ENCODE peak calls at places on chromosomes 7 and 10, in eight cellular contexts. One of them, this sample, is unnamed.

GRCh38 chr7:70387197-70387596 is 744.7 kb upstream of the GALNT17 start:
- DNase-seq in SK-N-SH: no peak
- DNase-seq in uterus: peak
- DNase-seq in foreskin fibroblast: no peak
- DNase-seq in CD4-positive, alpha-beta T cell: no peak
- DNase-seq in retinal pigment epithelial cell: no peak
- DNase-seq in Panc1: no peak
- DNase-seq in psoas muscle: no peak
- DNase-seq in this sample: no peak

GRCh38 chr7:106285801-106286492 is 1.2 kb upstream of the NAMPT start:
- DNase-seq in foreskin fibroblast: peak
- DNase-seq in SK-N-SH: no peak
- DNase-seq in Panc1: peak
- DNase-seq in uterus: no peak
- DNase-seq in CD4-positive, alpha-beta T cell: no peak
- DNase-seq in psoas muscle: no peak
- DNase-seq in retinal pigment epithelial cell: no peak
- DNase-seq in this sample: no peak

GRCh38 chr7:150962743-150963399 is 15.2 kb downstream of the KCNH2 start:
- DNase-seq in psoas muscle: peak
- DNase-seq in retinal pigment epithelial cell: no peak
- DNase-seq in SK-N-SH: peak
- DNase-seq in uterus: peak
- DNase-seq in foreskin fibroblast: peak
- DNase-seq in Panc1: no peak
- DNase-seq in CD4-positive, alpha-beta T cell: peak
- DNase-seq in this sample: peak

GRCh38 chr10:96417432-96417831 is 58.6 kb upstream of the OPALIN start:
- DNase-seq in retinal pigment epithelial cell: no peak
- DNase-seq in uterus: no peak
- DNase-seq in SK-N-SH: no peak
- DNase-seq in CD4-positive, alpha-beta T cell: no peak
- DNase-seq in psoas muscle: no peak
- DNase-seq in foreskin fibroblast: no peak
- DNase-seq in Panc1: no peak
- DNase-seq in this sample: no peak

GRCh38 chr10:95964786-95965185 is 57.0 kb downstream of the CC2D2B start:
- DNase-seq in uterus: no peak
- DNase-seq in Panc1: no peak
- DNase-seq in foreskin fibroblast: no peak
- DNase-seq in CD4-positive, alpha-beta T cell: no peak
- DNase-seq in psoas muscle: no peak
- DNase-seq in retinal pigment epithelial cell: no peak
- DNase-seq in SK-N-SH: no peak
- DNase-seq in this sample: no peak

GRCh38 chr10:4081691-4082111 is 296.7 kb upstream of the KLF6 start:
- DNase-seq in SK-N-SH: no peak
- DNase-seq in foreskin fibroblast: peak
- DNase-seq in psoas muscle: peak
- DNase-seq in Panc1: no peak
- DNase-seq in retinal pigment epithelial cell: peak
- DNase-seq in CD4-positive, alpha-beta T cell: no peak
- DNase-seq in uterus: peak
- DNase-seq in this sample: no peak

GRCh38 chr10:84066202-84066601 is 73.1 kb upstream of the GHITM start:
- DNase-seq in SK-N-SH: no peak
- DNase-seq in psoas muscle: no peak
- DNase-seq in Panc1: no peak
- DNase-seq in retinal pigment epithelial cell: no peak
- DNase-seq in CD4-positive, alpha-beta T cell: no peak
- DNase-seq in uterus: no peak
- DNase-seq in foreskin fibroblast: no peak
- DNase-seq in this sample: no peak

GRCh38 chr10:13158401-13158800 is 3.0 kb upstream of the MCM10 start:
- DNase-seq in Panc1: no peak
- DNase-seq in CD4-positive, alpha-beta T cell: peak
- DNase-seq in psoas muscle: peak
- DNase-seq in retinal pigment epithelial cell: no peak
- DNase-seq in uterus: no peak
- DNase-seq in foreskin fibroblast: no peak
- DNase-seq in SK-N-SH: no peak
- DNase-seq in this sample: no peak

GRCh38 chr7:82036146-82036886 is 266.5 kb upstream of the HGF start:
- DNase-seq in foreskin fibroblast: peak
- DNase-seq in Panc1: no peak
- DNase-seq in psoas muscle: no peak
- DNase-seq in retinal pigment epithelial cell: no peak
- DNase-seq in CD4-positive, alpha-beta T cell: no peak
- DNase-seq in SK-N-SH: no peak
- DNase-seq in uterus: no peak
- DNase-seq in this sample: no peak

DNA sequence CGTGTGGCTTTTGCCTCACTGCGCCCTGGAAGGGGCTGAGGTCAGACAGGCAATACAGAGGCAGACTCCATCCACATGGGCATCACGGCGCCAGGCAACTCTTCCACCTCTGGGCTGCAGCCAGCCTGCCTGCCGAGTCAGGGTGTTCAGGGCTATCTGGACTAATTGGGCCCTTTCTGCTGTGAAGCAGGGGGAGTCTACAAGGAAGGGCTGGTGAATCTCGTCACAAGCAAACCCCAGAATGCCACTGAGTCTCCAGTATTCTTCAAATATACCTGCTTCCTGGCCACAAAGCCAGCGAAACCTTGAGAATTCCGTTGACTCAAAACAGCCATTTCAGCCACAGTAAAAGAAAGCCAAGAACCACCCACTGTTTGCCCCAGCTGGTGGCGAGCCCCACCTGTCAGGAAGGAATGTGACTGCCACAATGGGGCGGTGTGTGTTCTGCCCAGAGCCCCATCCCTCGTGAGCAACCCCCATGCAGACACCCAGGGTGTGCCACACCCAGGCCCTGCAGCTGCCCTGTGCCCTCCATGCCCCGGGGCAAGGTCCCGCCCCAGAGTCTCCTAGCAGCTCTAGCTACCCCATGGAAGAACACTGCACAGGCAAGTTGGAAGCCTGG is 117.3 kb downstream of the FAM53B start:
- DNase-seq in foreskin fibroblast: no peak
- DNase-seq in psoas muscle: no peak
- DNase-seq in retinal pigment epithelial cell: no peak
- DNase-seq in CD4-positive, alpha-beta T cell: peak
- DNase-seq in Panc1: no peak
- DNase-seq in SK-N-SH: no peak
- DNase-seq in uterus: no peak
- DNase-seq in this sample: no peak
- TF ChIP-seq CTCF in foreskin fibroblast: no peak
- TF ChIP-seq CTCF in psoas muscle: no peak
- TF ChIP-seq CTCF in retinal pigment epithelial cell: no peak
- TF ChIP-seq CTCF in CD4-positive, alpha-beta T cell: peak
- TF ChIP-seq CTCF in Panc1: no peak
- TF ChIP-seq CTCF in SK-N-SH: no peak
- TF ChIP-seq CTCF in uterus: no peak
- TF ChIP-seq CTCF in this sample: no peak

DNA sequence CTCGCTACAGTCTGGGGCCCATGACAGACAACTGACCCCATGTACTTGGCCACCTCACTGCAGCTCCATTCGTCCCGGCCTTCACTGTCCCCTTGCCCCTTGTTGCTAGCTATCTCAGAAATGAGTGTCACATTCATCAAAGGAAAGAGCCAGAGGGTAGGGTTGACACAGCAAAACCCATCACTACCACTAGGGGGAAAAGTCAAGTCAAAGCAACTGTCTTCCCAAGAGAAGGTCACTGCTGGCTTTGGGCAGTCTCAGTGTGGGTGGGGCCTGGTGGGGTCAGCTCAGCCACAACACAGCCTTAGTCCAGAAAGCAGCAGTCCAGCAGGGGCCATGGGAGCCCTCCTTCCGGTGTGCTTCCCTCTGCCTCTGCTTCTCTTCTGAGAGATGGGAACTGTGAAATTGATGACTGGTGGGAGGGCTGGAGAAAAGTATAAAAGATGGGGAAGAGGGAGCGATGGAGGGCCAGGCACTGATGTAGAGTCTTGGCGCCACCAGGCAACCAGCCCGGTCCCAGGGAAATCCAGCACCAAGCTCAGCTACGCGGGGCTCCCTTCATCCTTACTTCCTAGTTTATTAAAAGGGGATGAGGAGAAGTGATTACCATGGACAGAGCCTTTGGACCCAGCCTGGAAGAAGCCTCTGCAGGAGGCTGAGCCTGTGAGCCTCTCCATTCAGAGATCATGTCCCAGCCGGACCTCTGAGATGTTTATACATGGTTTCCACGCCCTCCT is 58.0 kb downstream of the PLXNA4 start:
- DNase-seq in SK-N-SH: peak
- DNase-seq in Panc1: peak
- DNase-seq in psoas muscle: no peak
- DNase-seq in retinal pigment epithelial cell: no peak
- DNase-seq in CD4-positive, alpha-beta T cell: no peak
- DNase-seq in foreskin fibroblast: peak
- DNase-seq in uterus: no peak
- DNase-seq in this sample: peak
- TF ChIP-seq CTCF in SK-N-SH: peak
- TF ChIP-seq CTCF in Panc1: peak
- TF ChIP-seq CTCF in psoas muscle: no peak
- TF ChIP-seq CTCF in retinal pigment epithelial cell: peak
- TF ChIP-seq CTCF in CD4-positive, alpha-beta T cell: no peak
- TF ChIP-seq CTCF in foreskin fibroblast: peak
- TF ChIP-seq CTCF in uterus: peak
- TF ChIP-seq CTCF in this sample: peak

GRCh38 chr7:18902892-18903291 is 214.5 kb downstream of the TWIST1 start:
- DNase-seq in uterus: no peak
- DNase-seq in CD4-positive, alpha-beta T cell: no peak
- DNase-seq in foreskin fibroblast: no peak
- DNase-seq in retinal pigment epithelial cell: no peak
- DNase-seq in SK-N-SH: no peak
- DNase-seq in psoas muscle: no peak
- DNase-seq in Panc1: no peak
- DNase-seq in this sample: no peak

GRCh38 chr7:18901351-18901750 is 216.1 kb downstream of the TWIST1 start:
- DNase-seq in psoas muscle: no peak
- DNase-seq in Panc1: no peak
- DNase-seq in retinal pigment epithelial cell: no peak
- DNase-seq in SK-N-SH: no peak
- DNase-seq in CD4-positive, alpha-beta T cell: no peak
- DNase-seq in uterus: no peak
- DNase-seq in foreskin fibroblast: no peak
- DNase-seq in this sample: no peak

GRCh38 chr7:18901881-18902280 is 215.6 kb downstream of the TWIST1 start:
- DNase-seq in foreskin fibroblast: peak
- DNase-seq in Panc1: no peak
- DNase-seq in CD4-positive, alpha-beta T cell: no peak
- DNase-seq in SK-N-SH: no peak
- DNase-seq in psoas muscle: no peak
- DNase-seq in retinal pigment epithelial cell: no peak
- DNase-seq in uterus: no peak
- DNase-seq in this sample: no peak

GRCh38 chr7:18903676-18904075 is 213.8 kb downstream of the TWIST1 start:
- DNase-seq in foreskin fibroblast: peak
- DNase-seq in Panc1: no peak
- DNase-seq in uterus: no peak
- DNase-seq in SK-N-SH: no peak
- DNase-seq in CD4-positive, alpha-beta T cell: no peak
- DNase-seq in retinal pigment epithelial cell: no peak
- DNase-seq in psoas muscle: no peak
- DNase-seq in this sample: no peak

GRCh38 chr7:18906901-18907300 is 210.5 kb downstream of the TWIST1 start:
- DNase-seq in psoas muscle: no peak
- DNase-seq in Panc1: no peak
- DNase-seq in CD4-positive, alpha-beta T cell: no peak
- DNase-seq in uterus: no peak
- DNase-seq in SK-N-SH: no peak
- DNase-seq in foreskin fibroblast: no peak
- DNase-seq in retinal pigment epithelial cell: no peak
- DNase-seq in this sample: no peak
- TF ChIP-seq CTCF in psoas muscle: no peak
- TF ChIP-seq CTCF in Panc1: peak
- TF ChIP-seq CTCF in CD4-positive, alpha-beta T cell: no peak
- TF ChIP-seq CTCF in uterus: no peak
- TF ChIP-seq CTCF in SK-N-SH: peak
- TF ChIP-seq CTCF in foreskin fibroblast: no peak
- TF ChIP-seq CTCF in retinal pigment epithelial cell: peak
- TF ChIP-seq CTCF in this sample: no peak

GRCh38 chr7:98874942-98875341 is 3.4 kb upstream of the TRRAP start:
- DNase-seq in uterus: no peak
- DNase-seq in SK-N-SH: no peak
- DNase-seq in Panc1: no peak
- DNase-seq in foreskin fibroblast: no peak
- DNase-seq in CD4-positive, alpha-beta T cell: no peak
- DNase-seq in retinal pigment epithelial cell: no peak
- DNase-seq in psoas muscle: no peak
- DNase-seq in this sample: no peak

GRCh38 chr7:98870071-98870651 is 347 bp upstream of the TMEM130 start:
- DNase-seq in foreskin fibroblast: peak
- DNase-seq in psoas muscle: peak
- DNase-seq in SK-N-SH: peak
- DNase-seq in CD4-positive, alpha-beta T cell: peak
- DNase-seq in retinal pigment epithelial cell: no peak
- DNase-seq in Panc1: no peak
- DNase-seq in uterus: peak
- DNase-seq in this sample: peak

GRCh38 chr7:98870807-98871491 is 1.1 kb upstream of the TMEM130 start:
- DNase-seq in psoas muscle: no peak
- DNase-seq in retinal pigment epithelial cell: no peak
- DNase-seq in SK-N-SH: no peak
- DNase-seq in CD4-positive, alpha-beta T cell: no peak
- DNase-seq in Panc1: no peak
- DNase-seq in uterus: no peak
- DNase-seq in foreskin fibroblast: no peak
- DNase-seq in this sample: no peak

GRCh38 chr7:98869374-98870070 is at the start of gene TMEM130:
- DNase-seq in uterus: no peak
- DNase-seq in SK-N-SH: peak
- DNase-seq in retinal pigment epithelial cell: no peak
- DNase-seq in psoas muscle: no peak
- DNase-seq in Panc1: no peak
- DNase-seq in foreskin fibroblast: peak
- DNase-seq in CD4-positive, alpha-beta T cell: no peak
- DNase-seq in this sample: peak

GRCh38 chr7:98872328-98872924 is 2.6 kb upstream of the TMEM130 start:
- DNase-seq in foreskin fibroblast: peak
- DNase-seq in psoas muscle: no peak
- DNase-seq in Panc1: no peak
- DNase-seq in CD4-positive, alpha-beta T cell: no peak
- DNase-seq in SK-N-SH: peak
- DNase-seq in uterus: no peak
- DNase-seq in retinal pigment epithelial cell: no peak
- DNase-seq in this sample: no peak
- TF ChIP-seq CTCF in foreskin fibroblast: no peak
- TF ChIP-seq CTCF in psoas muscle: peak
- TF ChIP-seq CTCF in Panc1: peak
- TF ChIP-seq CTCF in CD4-positive, alpha-beta T cell: peak
- TF ChIP-seq CTCF in SK-N-SH: peak
- TF ChIP-seq CTCF in uterus: no peak
- TF ChIP-seq CTCF in retinal pigment epithelial cell: peak
- TF ChIP-seq CTCF in this sample: peak

GRCh38 chr7:158327571-158328180 is 259.9 kb downstream of the PTPRN2 start:
- DNase-seq in retinal pigment epithelial cell: no peak
- DNase-seq in psoas muscle: no peak
- DNase-seq in CD4-positive, alpha-beta T cell: no peak
- DNase-seq in Panc1: no peak
- DNase-seq in foreskin fibroblast: no peak
- DNase-seq in SK-N-SH: no peak
- DNase-seq in uterus: no peak
- DNase-seq in this sample: no peak
- TF ChIP-seq CTCF in retinal pigment epithelial cell: no peak
- TF ChIP-seq CTCF in psoas muscle: no peak
- TF ChIP-seq CTCF in CD4-positive, alpha-beta T cell: no peak
- TF ChIP-seq CTCF in Panc1: no peak
- TF ChIP-seq CTCF in foreskin fibroblast: no peak
- TF ChIP-seq CTCF in SK-N-SH: no peak
- TF ChIP-seq CTCF in uterus: no peak
- TF ChIP-seq CTCF in this sample: no peak